ENCODE peak calls at places on chromosomes 3 and 15, in five cellular contexts. R, A, Z, C and P are unnamed samples.

GRCh38 chr15:44541282-44541958 is 4.5 kb downstream of the EIF3J start:
- DNase-seq in Z (no peak), A (peak; percentile 78), C (peak; percentile 79), R (no peak), P (peak; percentile 78)

GRCh38 chr3:197522881-197523342 is 32.9 kb downstream of the BDH1 start:
- DNase-seq in Z (no peak), R (no peak), A (no peak), C (no peak), P (no peak)

GRCh38 chr15:83422541-83422940 is 24.6 kb upstream of the SH3GL3 start:
- DNase-seq in R (no peak), Z (no peak), A (no peak), C (no peak), P (no peak)

GRCh38 chr15:44788748-44789147 is 52.4 kb downstream of the TRIM69 start:
- DNase-seq in Z (no peak), C (no peak), R (no peak), A (no peak), P (no peak)

GRCh38 chr3:45084820-45085816 is 59.0 kb downstream of the CLEC3B start:
- DNase-seq in Z (no peak), A (peak; percentile 92), R (no peak), C (peak; percentile 49), P (peak; percentile 94)

GRCh38 chr3:142318331-142318730 is 92.9 kb upstream of the GK5 start:
- DNase-seq in R (no peak), C (no peak), Z (no peak), A (no peak), P (peak; percentile 4)

GRCh38 chr3:27712136-27713065 is 9.7 kb downstream of the EOMES start:
- DNase-seq in R (peak; percentile 71), A (peak; percentile 80), Z (peak; percentile 65), C (peak; percentile 68), P (peak; percentile 49)

GRCh38 chr15:79091204-79091867 is 756 bp upstream of the RASGRF1 start:
- DNase-seq in R (no peak), A (peak; percentile 16), Z (no peak), C (no peak), P (no peak)

GRCh38 chr3:53726654-53727053 is 119.6 kb downstream of the CHDH start:
- DNase-seq in R (no peak), Z (no peak), A (no peak), C (no peak), P (no peak)

GRCh38 chr3:30290479-30290878 is 315.9 kb upstream of the TGFBR2 start:
- DNase-seq in C (no peak), R (no peak), A (no peak), Z (no peak), P (no peak)

GRCh38 chr15:42018306-42019224 is 2.3 kb downstream of the PLA2G4E start:
- DNase-seq in R (no peak), Z (no peak), C (no peak), A (no peak), P (no peak)

GRCh38 chr15:27449940-27450339 is 479.0 kb downstream of the GABRG3 start:
- DNase-seq in Z (no peak), C (no peak), R (no peak), A (no peak), P (no peak)

GRCh38 chr3:105328338-105328730 is 38.4 kb upstream of the ALCAM start:
- DNase-seq in C (no peak), A (no peak), R (no peak), Z (no peak), P (no peak)

GRCh38 chr3:193830791-193831191 is 237.8 kb downstream of the OPA1 start:
- DNase-seq in R (no peak), A (no peak), C (no peak), Z (no peak), P (no peak)

GRCh38 chr15:27082019-27082418 is 111.0 kb downstream of the GABRG3 start:
- DNase-seq in R (no peak), Z (peak; percentile 18), C (no peak), A (peak; percentile 23), P (no peak)

GRCh38 chr3:2856062-2856792 is 253.9 kb downstream of the IL5RA start:
- DNase-seq in C (no peak), Z (no peak), R (no peak), A (peak; percentile 30), P (no peak)

GRCh38 chr15:44735482-44736260 is 657 bp upstream of the TRIM69 start:
- DNase-seq in R (no peak), A (peak; percentile 14), C (no peak), Z (no peak), P (no peak)

GRCh38 chr3:73479325-73479724 is 145.4 kb downstream of the PDZRN3 start:
- DNase-seq in Z (no peak), A (no peak), R (no peak), C (no peak), P (no peak)

GRCh38 chr15:47820780-47821319 is 103.5 kb downstream of the SEMA6D start:
- DNase-seq in A (peak; percentile 79), R (no peak), Z (no peak), C (peak; percentile 33), P (peak; percentile 27)

GRCh38 chr3:197746801-197747237 is 2.9 kb upstream of the FYTTD1 start:
- DNase-seq in C (no peak), A (no peak), R (no peak), Z (no peak), P (no peak)

GRCh38 chr3:102102394-102102793 is 253.1 kb downstream of the NFKBIZ start:
- DNase-seq in C (no peak), A (no peak), Z (no peak), R (no peak), P (no peak)

GRCh38 chr3:48013288-48013980 is 2.8 kb downstream of the MAP4 start:
- DNase-seq in C (peak; percentile 62), Z (peak; percentile 40), A (peak; percentile 92), R (no peak), P (peak; percentile 44)

GRCh38 chr3:16795601-16796000 is 89.2 kb upstream of the PLCL2 start:
- DNase-seq in C (no peak), R (no peak), Z (no peak), A (no peak), P (no peak)

GRCh38 chr3:154023148-154023547 is 98.0 kb upstream of the ARHGEF26 start:
- DNase-seq in A (no peak), C (no peak), Z (no peak), R (no peak), P (no peak)

GRCh38 chr15:79640206-79640605 is 208.1 kb downstream of the MINAR1 start:
- DNase-seq in C (peak; percentile 94), R (no peak), A (peak; percentile 63), Z (no peak), P (peak; percentile 72)

GRCh38 chr15:52746162-52746721 is 43.9 kb downstream of the ONECUT1 start:
- DNase-seq in C (no peak), A (no peak), R (no peak), Z (no peak), P (no peak)

GRCh38 chr15:41079717-41080116 is 36.4 kb downstream of the INO80 start:
- DNase-seq in Z (no peak), C (no peak), R (no peak), A (no peak), P (peak; percentile 32)

GRCh38 chr15:96327155-96327741 is 3.3 kb upstream of the NR2F2 start:
- DNase-seq in R (no peak), Z (peak; percentile 46), C (peak; percentile 93), A (peak; percentile 92), P (peak; percentile 91)

GRCh38 chr15:72318408-72318942 is 1.5 kb downstream of the CELF6 start:
- DNase-seq in C (no peak), A (peak; percentile 6), Z (peak; percentile 23), R (no peak), P (no peak)

GRCh38 chr15:25762015-25762662 is 101.0 kb downstream of the ATP10A start:
- DNase-seq in A (no peak), C (peak; percentile 24), Z (no peak), R (no peak), P (no peak)
- H3K4me3 ChIP-seq in A (no peak overlapping the region), C (no peak overlapping the region), Z (no peak overlapping the region), R (no peak overlapping the region), P (no peak overlapping the region)

GRCh38 chr15:90686435-90687218 is 30.5 kb upstream of the BLM start:
- DNase-seq in A (no peak), R (no peak), Z (no peak), C (peak; percentile 23), P (no peak)

GRCh38 chr15:90683876-90684275 is 33.3 kb upstream of the BLM start:
- DNase-seq in Z (no peak), A (no peak), C (peak; percentile 85), R (no peak), P (no peak)

GRCh38 chr15:90683371-90683770 is 33.8 kb upstream of the BLM start:
- DNase-seq in R (no peak), A (no peak), C (peak; percentile 54), Z (peak; percentile 57), P (no peak)

GRCh38 chr15:90685688-90686434 is 31.3 kb upstream of the BLM start:
- DNase-seq in A (no peak), C (no peak), R (no peak), Z (no peak), P (no peak)

GRCh38 chr15:90684281-90684680 is 32.9 kb upstream of the BLM start:
- DNase-seq in C (no peak), A (no peak), R (no peak), Z (no peak), P (no peak)
- H3K4me3 ChIP-seq in C (no peak overlapping the region), A (no peak overlapping the region), R (no peak overlapping the region), Z (no peak overlapping the region), P (no peak overlapping the region)

GRCh38 chr15:73683624-73684536 is at the start of gene CD276:
- DNase-seq in C (peak; percentile 72), R (peak; percentile 61), A (peak; percentile 91), Z (peak; percentile 86), P (no peak)

GRCh38 chr15:73685981-73686380 is 1.8 kb downstream of the CD276 start:
- DNase-seq in R (no peak), Z (no peak), C (no peak), A (peak; percentile 69), P (no peak)

GRCh38 chr15:73686781-73687256 is 2.6 kb downstream of the CD276 start:
- DNase-seq in A (peak; percentile 97), Z (peak; percentile 31), C (peak; percentile 83), R (no peak), P (peak; percentile 72)

GRCh38 chr15:73683257-73683623 is 943 bp upstream of the CD276 start:
- DNase-seq in R (no peak), Z (no peak), C (no peak), A (no peak), P (no peak)

DNA sequence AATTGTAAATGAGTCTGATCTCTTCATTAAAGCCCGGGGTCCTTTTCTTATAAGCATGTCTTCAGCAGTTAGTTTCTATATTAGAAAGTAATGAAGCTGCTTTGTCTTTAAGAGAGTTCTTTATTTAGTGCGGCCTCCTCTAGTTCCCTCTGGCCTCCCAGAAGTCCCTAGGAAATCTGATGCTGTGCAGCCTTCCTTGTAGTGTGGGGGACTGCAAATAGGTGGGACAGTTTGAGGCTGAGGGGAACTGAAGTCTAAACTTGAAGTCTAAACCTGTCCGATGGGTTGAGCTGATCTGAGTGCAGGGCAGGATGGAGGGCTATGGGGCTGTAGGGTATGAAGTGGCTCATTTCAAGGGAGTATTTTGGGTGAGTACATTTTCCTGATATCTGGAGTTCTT is 1.4 kb downstream of the CD276 start:
- DNase-seq in C (no peak), R (no peak), A (peak; percentile 65), Z (no peak), P (no peak)
- H3K4me3 ChIP-seq in C (peak overlapping the region; percentile 93), R (peak overlapping the region; percentile 83), A (peak overlapping the region; percentile 86), Z (no peak overlapping the region), P (peak overlapping the region; percentile 84)

DNA sequence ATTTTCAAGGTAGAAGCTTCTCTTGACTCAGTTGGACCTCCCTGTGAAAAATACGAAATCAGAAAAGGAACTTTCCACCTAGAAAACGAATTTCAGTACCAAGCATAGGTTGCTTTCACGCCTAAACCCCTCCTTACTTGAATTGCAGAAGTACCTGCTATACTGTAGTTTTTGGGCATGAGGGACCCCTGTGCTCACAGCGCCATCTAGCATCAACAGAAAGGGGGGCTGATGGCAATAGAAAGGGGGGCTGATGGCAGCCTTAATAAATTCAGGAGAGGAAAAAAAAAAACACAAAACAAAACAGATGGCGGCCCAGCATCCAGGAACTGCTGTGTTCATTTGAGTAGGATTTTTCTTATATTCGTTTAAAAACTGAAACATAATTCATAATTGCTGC is 96.7 kb downstream of the NPAP1 start:
- DNase-seq in R (no peak), C (no peak), Z (no peak), A (no peak), P (no peak)
- H3K4me3 ChIP-seq in R (peak overlapping the region; percentile 44), C (no peak overlapping the region), Z (no peak overlapping the region), A (peak overlapping the region; percentile 68), P (peak overlapping the region; percentile 46)